ENCODE peak calls at places on chromosomes 11 and 22, in six cellular contexts. One of them, this sample, is unnamed.

GRCh38 chr11:9459573-9460321 is 1.1 kb upstream of the ZNF143 start:
- DNase-seq in GM13977: peak; percentile 22
- DNase-seq in endothelial cell: no peak
- DNase-seq in WTC11: no peak
- DNase-seq in mesothelial cell of epicardium: no peak
- DNase-seq in cardiac muscle cell: peak; percentile 28
- DNase-seq in this sample: no peak

GRCh38 chr22:46783721-46784120 is 21.3 kb downstream of the TBC1D22A start:
- DNase-seq in cardiac muscle cell: no peak
- DNase-seq in WTC11: no peak
- DNase-seq in GM13977: no peak
- DNase-seq in mesothelial cell of epicardium: no peak
- DNase-seq in endothelial cell: no peak
- DNase-seq in this sample: no peak

GRCh38 chr11:12702999-12703453 is 28.8 kb downstream of the TEAD1 start:
- DNase-seq in mesothelial cell of epicardium: no peak
- DNase-seq in WTC11: no peak
- DNase-seq in endothelial cell: no peak
- DNase-seq in cardiac muscle cell: no peak
- DNase-seq in GM13977: no peak
- DNase-seq in this sample: no peak

GRCh38 chr11:86782781-86783180 is 17.6 kb upstream of the PRSS23 start:
- DNase-seq in endothelial cell: no peak
- DNase-seq in GM13977: no peak
- DNase-seq in mesothelial cell of epicardium: no peak
- DNase-seq in cardiac muscle cell: no peak
- DNase-seq in WTC11: no peak
- DNase-seq in this sample: no peak

GRCh38 chr11:118924591-118925585 is 838 bp downstream of the BCL9L start:
- DNase-seq in cardiac muscle cell: peak; percentile 72
- DNase-seq in mesothelial cell of epicardium: peak; percentile 73
- DNase-seq in WTC11: peak; percentile 71
- DNase-seq in GM13977: peak; percentile 87
- DNase-seq in endothelial cell: peak; percentile 63
- DNase-seq in this sample: peak; percentile 82

GRCh38 chr11:59172345-59173079 is 580 bp downstream of the DTX4 start:
- DNase-seq in mesothelial cell of epicardium: no peak
- DNase-seq in GM13977: peak; percentile 74
- DNase-seq in endothelial cell: peak; percentile 41
- DNase-seq in cardiac muscle cell: peak; percentile 44
- DNase-seq in WTC11: peak; percentile 56
- DNase-seq in this sample: peak; percentile 48

GRCh38 chr11:133399855-133400625 is 132.3 kb downstream of the OPCML start:
- DNase-seq in GM13977: no peak
- DNase-seq in cardiac muscle cell: peak; percentile 11
- DNase-seq in endothelial cell: no peak
- DNase-seq in WTC11: no peak
- DNase-seq in mesothelial cell of epicardium: no peak
- DNase-seq in this sample: no peak

GRCh38 chr11:107017433-107018227 is 646 bp downstream of the GUCY1A2 start:
- DNase-seq in endothelial cell: peak; percentile 66
- DNase-seq in cardiac muscle cell: peak; percentile 73
- DNase-seq in GM13977: peak; percentile 74
- DNase-seq in mesothelial cell of epicardium: peak; percentile 78
- DNase-seq in WTC11: peak; percentile 82
- DNase-seq in this sample: peak; percentile 90

GRCh38 chr11:81497202-81497804 is 1236.4 kb downstream of the FAM181B start:
- DNase-seq in GM13977: peak; percentile 13
- DNase-seq in cardiac muscle cell: peak; percentile 52
- DNase-seq in mesothelial cell of epicardium: peak; percentile 38
- DNase-seq in WTC11: no peak
- DNase-seq in endothelial cell: peak; percentile 22
- DNase-seq in this sample: no peak
- TF ChIP-seq CTCF in GM13977: peak; percentile 68
- TF ChIP-seq CTCF in cardiac muscle cell: peak; percentile 47
- TF ChIP-seq CTCF in mesothelial cell of epicardium: peak; percentile 89
- TF ChIP-seq CTCF in WTC11: peak; percentile 59
- TF ChIP-seq CTCF in endothelial cell: peak; percentile 85
- TF ChIP-seq CTCF in this sample: peak; percentile 85

GRCh38 chr11:69131644-69132300 is 24.0 kb upstream of the SMIM38 start:
- DNase-seq in mesothelial cell of epicardium: peak; percentile 87
- DNase-seq in endothelial cell: peak; percentile 56
- DNase-seq in cardiac muscle cell: peak; percentile 90
- DNase-seq in GM13977: peak; percentile 38
- DNase-seq in WTC11: peak; percentile 92
- DNase-seq in this sample: peak; percentile 47
- TF ChIP-seq CTCF in mesothelial cell of epicardium: peak; percentile 96
- TF ChIP-seq CTCF in endothelial cell: peak; percentile 78
- TF ChIP-seq CTCF in cardiac muscle cell: peak; percentile 85
- TF ChIP-seq CTCF in GM13977: peak; percentile 69
- TF ChIP-seq CTCF in WTC11: peak; percentile 92
- TF ChIP-seq CTCF in this sample: peak; percentile 70

GRCh38 chr11:91528965-91529364 is 695.7 kb upstream of the FAT3 start:
- DNase-seq in WTC11: no peak
- DNase-seq in GM13977: no peak
- DNase-seq in endothelial cell: no peak
- DNase-seq in mesothelial cell of epicardium: no peak
- DNase-seq in cardiac muscle cell: no peak
- DNase-seq in this sample: no peak

DNA sequence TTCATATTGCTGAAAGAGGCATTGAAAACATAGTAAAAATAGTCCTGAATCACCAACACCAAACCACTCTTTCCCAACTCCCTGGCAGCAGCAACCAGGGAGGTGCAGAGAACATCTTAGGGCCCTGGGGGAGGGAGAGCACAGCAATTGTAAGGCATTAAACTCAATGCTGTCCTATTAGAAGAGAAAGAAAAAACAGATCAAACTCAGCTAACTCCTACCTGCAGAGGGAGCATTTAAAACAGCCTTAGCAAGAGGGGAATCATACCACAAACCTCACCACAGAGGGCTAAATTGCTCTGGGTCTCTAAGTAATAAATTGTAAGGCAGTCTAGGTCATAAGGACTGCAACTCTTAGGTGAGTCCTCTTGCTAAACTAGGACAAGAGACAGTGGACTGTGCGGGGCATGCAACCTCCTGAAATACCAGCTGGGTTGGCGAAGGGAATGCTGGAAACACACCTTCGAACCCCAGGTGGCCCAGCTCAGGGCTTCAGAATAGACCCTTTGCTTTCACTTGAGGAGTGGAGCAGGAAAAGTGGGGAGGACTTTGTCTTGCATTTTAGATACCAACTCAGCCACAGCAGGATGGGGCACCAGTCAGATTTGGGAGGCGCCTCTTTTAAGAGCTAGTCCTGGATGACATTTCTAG is 697.1 kb upstream of the FAT3 start:
- DNase-seq in mesothelial cell of epicardium: no peak
- DNase-seq in cardiac muscle cell: no peak
- DNase-seq in endothelial cell: no peak
- DNase-seq in WTC11: peak; percentile 16
- DNase-seq in GM13977: no peak
- DNase-seq in this sample: no peak
- TF ChIP-seq CTCF in mesothelial cell of epicardium: no peak
- TF ChIP-seq CTCF in cardiac muscle cell: no peak
- TF ChIP-seq CTCF in endothelial cell: no peak
- TF ChIP-seq CTCF in WTC11: no peak
- TF ChIP-seq CTCF in GM13977: no peak
- TF ChIP-seq CTCF in this sample: no peak

DNA sequence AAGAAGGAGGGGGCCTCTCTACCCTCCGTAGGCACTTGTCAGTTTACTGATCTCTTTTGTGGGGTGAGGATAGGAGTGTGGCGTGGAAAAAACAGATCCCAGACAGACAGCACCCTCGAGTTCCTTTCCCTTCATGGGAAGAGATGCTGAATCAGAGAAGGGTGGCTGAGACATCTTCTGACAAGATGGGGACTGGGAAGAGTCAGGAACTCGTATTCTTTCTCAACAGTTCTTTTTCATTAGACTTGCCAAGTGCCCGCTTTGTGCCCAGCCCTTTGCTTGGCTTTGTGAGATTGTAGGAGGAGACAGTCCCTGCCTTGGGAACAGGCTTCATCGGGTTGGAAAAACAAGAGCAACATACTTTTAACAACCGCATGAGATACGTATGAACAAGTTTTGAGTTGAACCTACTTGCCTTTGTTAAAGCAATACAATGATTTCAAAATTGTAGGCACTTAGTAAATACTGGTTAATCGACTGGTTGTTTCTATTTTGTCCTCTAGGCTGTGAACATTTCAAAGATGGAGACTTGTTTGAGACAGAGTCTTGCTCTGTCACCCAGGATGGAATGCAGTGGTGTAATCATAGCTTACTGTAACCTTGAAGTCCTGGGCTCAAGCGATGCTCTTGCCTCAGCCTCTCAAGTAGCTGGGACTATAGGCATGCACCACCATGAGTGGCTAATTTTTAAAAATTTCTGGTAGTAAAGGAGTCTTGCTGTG is 1.1 kb downstream of the RRM1 start:
- DNase-seq in GM13977: no peak
- DNase-seq in cardiac muscle cell: no peak
- DNase-seq in endothelial cell: no peak
- DNase-seq in WTC11: no peak
- DNase-seq in mesothelial cell of epicardium: no peak
- DNase-seq in this sample: no peak
- TF ChIP-seq CTCF in GM13977: no peak
- TF ChIP-seq CTCF in cardiac muscle cell: no peak
- TF ChIP-seq CTCF in endothelial cell: no peak
- TF ChIP-seq CTCF in WTC11: no peak
- TF ChIP-seq CTCF in mesothelial cell of epicardium: no peak
- TF ChIP-seq CTCF in this sample: no peak

GRCh38 chr11:20131744-20132666 is 28.3 kb downstream of the DBX1 start:
- DNase-seq in WTC11: peak; percentile 80
- DNase-seq in endothelial cell: peak; percentile 67
- DNase-seq in cardiac muscle cell: peak; percentile 67
- DNase-seq in mesothelial cell of epicardium: peak; percentile 73
- DNase-seq in GM13977: peak; percentile 46
- DNase-seq in this sample: peak; percentile 79

GRCh38 chr11:20137637-20138036 is 22.6 kb downstream of the DBX1 start:
- DNase-seq in cardiac muscle cell: no peak
- DNase-seq in WTC11: no peak
- DNase-seq in GM13977: no peak
- DNase-seq in mesothelial cell of epicardium: no peak
- DNase-seq in endothelial cell: no peak
- DNase-seq in this sample: no peak

GRCh38 chr11:20132667-20133039 is 27.6 kb downstream of the DBX1 start:
- DNase-seq in endothelial cell: no peak
- DNase-seq in mesothelial cell of epicardium: no peak
- DNase-seq in WTC11: no peak
- DNase-seq in cardiac muscle cell: no peak
- DNase-seq in GM13977: no peak
- DNase-seq in this sample: no peak

GRCh38 chr11:20134991-20135736 is 25.1 kb downstream of the DBX1 start:
- DNase-seq in endothelial cell: no peak
- DNase-seq in WTC11: no peak
- DNase-seq in mesothelial cell of epicardium: no peak
- DNase-seq in cardiac muscle cell: no peak
- DNase-seq in GM13977: no peak
- DNase-seq in this sample: no peak
- TF ChIP-seq CTCF in endothelial cell: no peak
- TF ChIP-seq CTCF in WTC11: no peak
- TF ChIP-seq CTCF in mesothelial cell of epicardium: no peak
- TF ChIP-seq CTCF in cardiac muscle cell: no peak
- TF ChIP-seq CTCF in GM13977: no peak
- TF ChIP-seq CTCF in this sample: no peak

GRCh38 chr11:2931416-2931746 is 2.2 kb upstream of the PHLDA2 start:
- DNase-seq in mesothelial cell of epicardium: no peak
- DNase-seq in WTC11: no peak
- DNase-seq in GM13977: no peak
- DNase-seq in cardiac muscle cell: no peak
- DNase-seq in endothelial cell: no peak
- DNase-seq in this sample: no peak
- TF ChIP-seq CTCF in mesothelial cell of epicardium: no peak
- TF ChIP-seq CTCF in WTC11: no peak
- TF ChIP-seq CTCF in GM13977: no peak
- TF ChIP-seq CTCF in cardiac muscle cell: no peak
- TF ChIP-seq CTCF in endothelial cell: no peak
- TF ChIP-seq CTCF in this sample: no peak

GRCh38 chr22:27416553-27417427 is 384.8 kb downstream of the MN1 start:
- DNase-seq in mesothelial cell of epicardium: no peak
- DNase-seq in endothelial cell: no peak
- DNase-seq in GM13977: no peak
- DNase-seq in WTC11: peak; percentile 56
- DNase-seq in cardiac muscle cell: peak; percentile 10
- DNase-seq in this sample: no peak
- TF ChIP-seq CTCF in mesothelial cell of epicardium: no peak
- TF ChIP-seq CTCF in endothelial cell: no peak
- TF ChIP-seq CTCF in GM13977: no peak
- TF ChIP-seq CTCF in WTC11: no peak
- TF ChIP-seq CTCF in cardiac muscle cell: peak; percentile 18
- TF ChIP-seq CTCF in this sample: no peak

GRCh38 chr11:130112071-130112830 is 42.6 kb downstream of the APLP2 start:
- DNase-seq in WTC11: no peak
- DNase-seq in endothelial cell: no peak
- DNase-seq in GM13977: no peak
- DNase-seq in mesothelial cell of epicardium: no peak
- DNase-seq in cardiac muscle cell: no peak
- DNase-seq in this sample: no peak

GRCh38 chr11:130115218-130115617 is 44.4 kb upstream of the ST14 start:
- DNase-seq in mesothelial cell of epicardium: no peak
- DNase-seq in endothelial cell: no peak
- DNase-seq in GM13977: no peak
- DNase-seq in WTC11: no peak
- DNase-seq in cardiac muscle cell: no peak
- DNase-seq in this sample: no peak

GRCh38 chr11:130114726-130115125 is 44.9 kb upstream of the ST14 start:
- DNase-seq in WTC11: no peak
- DNase-seq in mesothelial cell of epicardium: no peak
- DNase-seq in endothelial cell: no peak
- DNase-seq in GM13977: no peak
- DNase-seq in cardiac muscle cell: no peak
- DNase-seq in this sample: no peak

GRCh38 chr11:130110325-130111108 is 40.8 kb downstream of the APLP2 start:
- DNase-seq in endothelial cell: no peak
- DNase-seq in WTC11: no peak
- DNase-seq in GM13977: no peak
- DNase-seq in mesothelial cell of epicardium: no peak
- DNase-seq in cardiac muscle cell: no peak
- DNase-seq in this sample: no peak

GRCh38 chr11:130114281-130114680 is 44.6 kb downstream of the APLP2 start:
- DNase-seq in GM13977: no peak
- DNase-seq in WTC11: no peak
- DNase-seq in cardiac muscle cell: no peak
- DNase-seq in mesothelial cell of epicardium: no peak
- DNase-seq in endothelial cell: no peak
- DNase-seq in this sample: no peak
- TF ChIP-seq CTCF in GM13977: no peak
- TF ChIP-seq CTCF in WTC11: no peak
- TF ChIP-seq CTCF in cardiac muscle cell: no peak
- TF ChIP-seq CTCF in mesothelial cell of epicardium: no peak
- TF ChIP-seq CTCF in endothelial cell: no peak
- TF ChIP-seq CTCF in this sample: no peak